ENCODE peak calls at places on chromosomes 3 and 15, in seven cellular contexts. V, J, S, G, I, K and Q are unnamed samples.
A peak's percentile ranks its signal among the peaks of the same experiment; 100 is the strongest.

GRCh38 chr15:68034071-68034470 is 20.0 kb upstream of the PIAS1 start:
- DNase-seq in S (no peak), G (no peak), J (no peak), K (no peak), I (no peak), V (no peak), Q (no peak)

GRCh38 chr3:144187531-144188230 is 216.1 kb downstream of the DIPK2A start:
- DNase-seq in I (no peak), G (no peak), J (no peak), V (no peak), S (no peak), K (no peak), Q (no peak)

GRCh38 chr15:58409861-58410260 is 21.9 kb upstream of the LIPC start:
- DNase-seq in V (no peak), S (no peak), G (no peak), K (no peak), I (no peak), J (no peak), Q (no peak)

GRCh38 chr3:144921710-144922109 is 950.1 kb downstream of the DIPK2A start:
- DNase-seq in V (no peak), J (no peak), S (no peak), I (no peak), K (no peak), G (no peak), Q (no peak)

GRCh38 chr3:109081746-109082510 is 36.0 kb downstream of the MORC1 start:
- DNase-seq in V (no peak), J (peak; percentile 14), K (peak; percentile 67), G (peak; percentile 19), S (peak; percentile 42), I (peak; percentile 20), Q (no peak)

GRCh38 chr3:22685598-22685997 is 517.5 kb upstream of the UBE2E2 start:
- DNase-seq in V (no peak), K (no peak), J (no peak), I (no peak), S (no peak), G (no peak), Q (no peak)

GRCh38 chr3:62367735-62368704 is 5.3 kb downstream of the FEZF2 start:
- DNase-seq in G (no peak), S (no peak), K (no peak), J (no peak), I (no peak), V (no peak), Q (no peak)

GRCh38 chr15:27743078-27743477 is 356.0 kb downstream of the OCA2 start:
- DNase-seq in S (no peak), G (no peak), V (no peak), J (no peak), I (no peak), K (no peak), Q (peak; percentile 26)

GRCh38 chr15:52379395-52380111 is 83.9 kb upstream of the MYO5C start:
- DNase-seq in K (no peak), J (no peak), V (no peak), S (no peak), I (no peak), G (no peak), Q (no peak)

GRCh38 chr3:121431717-121432517 is 113.9 kb downstream of the POLQ start:
- DNase-seq in K (no peak), S (no peak), G (no peak), V (no peak), I (no peak), J (peak; percentile 19), Q (no peak)

GRCh38 chr15:64070965-64071851 is 22.4 kb downstream of the CIAO2A start:
- DNase-seq in V (no peak), G (peak; percentile 60), J (peak; percentile 47), K (no peak), S (no peak), I (no peak), Q (peak; percentile 50)

GRCh38 chr15:72907733-72908132 is 124.2 kb upstream of the ADPGK start:
- DNase-seq in I (no peak), J (no peak), S (peak; percentile 58), V (no peak), G (no peak), K (peak; percentile 95), Q (no peak)

GRCh38 chr3:69781593-69781992 is 42.3 kb downstream of the MITF start:
- DNase-seq in I (no peak), J (no peak), S (no peak), G (no peak), V (no peak), K (peak; percentile 37), Q (no peak)

GRCh38 chr3:142916611-142917010 is 27.7 kb upstream of the PCOLCE2 start:
- DNase-seq in S (no peak), K (no peak), J (no peak), I (no peak), V (no peak), G (no peak), Q (no peak)

GRCh38 chr3:57555316-57555715 is 758 bp upstream of the PDE12 start:
- DNase-seq in S (no peak), I (no peak), K (no peak), G (peak; percentile 4), V (no peak), J (no peak), Q (no peak)

GRCh38 chr15:86854186-86854585 is 774.5 kb downstream of the AGBL1 start:
- DNase-seq in I (no peak), V (no peak), S (no peak), G (no peak), J (no peak), K (no peak), Q (no peak)

GRCh38 chr15:78058401-78058935 is 19.0 kb downstream of the TBC1D2B start:
- DNase-seq in J (no peak), S (no peak), V (no peak), I (no peak), G (no peak), K (no peak), Q (no peak)

GRCh38 chr15:49521802-49522201 is 98.8 kb downstream of the FGF7 start:
- DNase-seq in G (no peak), K (no peak), S (no peak), V (no peak), I (no peak), J (no peak), Q (no peak)
- TF ChIP-seq CTCF in G (no peak), K (no peak), S (peak; percentile 40), V (no peak), I (no peak), J (no peak), Q (no peak)

DNA sequence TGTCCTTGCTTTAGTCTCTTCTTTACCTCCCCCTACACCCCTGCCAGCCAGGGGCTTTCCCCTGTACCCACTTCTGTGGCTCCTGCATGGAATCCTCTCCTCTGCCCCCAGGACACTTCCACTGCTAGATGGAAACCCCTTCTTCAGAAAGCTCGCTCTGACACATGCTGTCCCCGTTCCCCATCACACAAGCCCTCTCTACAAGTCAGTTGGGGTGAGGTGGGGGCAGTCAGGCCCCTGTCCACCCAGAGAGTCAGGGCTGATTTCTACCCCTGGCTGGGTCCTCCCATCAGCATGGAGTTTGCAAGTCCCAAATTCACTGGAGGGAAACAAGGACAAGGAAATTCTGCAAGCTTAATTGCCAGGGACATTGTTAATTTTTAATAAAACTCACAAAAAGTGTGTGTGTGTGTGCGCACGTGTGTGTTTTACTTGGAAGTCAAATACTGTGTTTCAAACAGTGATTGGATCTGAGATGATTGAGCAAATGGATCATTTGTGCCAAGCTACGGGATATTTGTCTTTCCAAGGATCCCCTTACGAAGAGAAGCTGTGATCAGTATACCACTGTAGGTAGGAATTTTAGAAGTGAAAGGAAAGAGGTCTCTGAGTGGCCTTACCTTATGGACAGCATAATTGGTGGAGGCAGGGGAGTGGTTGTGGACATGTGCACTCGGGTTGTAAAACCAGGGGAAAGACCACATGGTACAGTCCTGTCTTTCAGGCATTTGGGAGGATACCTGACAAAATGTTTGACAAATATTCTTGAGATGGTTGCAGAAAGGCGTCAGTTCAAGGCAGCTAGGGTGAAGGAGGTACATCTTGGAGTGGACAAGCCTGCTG is 1.5 kb upstream of the AMOTL2 start:
- DNase-seq in S (no peak), J (no peak), K (no peak), I (no peak), G (no peak), V (no peak), Q (no peak)
- H3K4me1 ChIP-seq in S (no peaks in the 10 kb centered on the region), J (peaks cover 26% of the 10 kb centered on the region), K (peaks cover 18% of the 10 kb centered on the region), I (peaks cover 8% of the 10 kb centered on the region), G (peaks cover 51% of the 10 kb centered on the region), V (peaks cover 77% of the 10 kb centered on the region), Q (peaks cover 23% of the 10 kb centered on the region)

GRCh38 chr3:46662771-46663551 is 30.5 kb downstream of the ALS2CL start:
- DNase-seq in K (peak; percentile 23), V (no peak), S (peak; percentile 37), G (no peak), J (peak; percentile 18), I (no peak), Q (no peak)

GRCh38 chr3:46661776-46662766 is 31.4 kb downstream of the ALS2CL start:
- DNase-seq in V (no peak), I (no peak), J (peak; percentile 3), S (no peak), K (no peak), G (no peak), Q (no peak)

GRCh38 chr3:46664188-46664970 is 29.1 kb downstream of the ALS2CL start:
- DNase-seq in V (no peak), S (no peak), G (no peak), I (no peak), K (no peak), J (no peak), Q (no peak)

GRCh38 chr3:46664971-46665762 is 28.3 kb downstream of the ALS2CL start:
- DNase-seq in J (no peak), G (no peak), S (no peak), V (no peak), I (no peak), K (no peak), Q (no peak)

DNA sequence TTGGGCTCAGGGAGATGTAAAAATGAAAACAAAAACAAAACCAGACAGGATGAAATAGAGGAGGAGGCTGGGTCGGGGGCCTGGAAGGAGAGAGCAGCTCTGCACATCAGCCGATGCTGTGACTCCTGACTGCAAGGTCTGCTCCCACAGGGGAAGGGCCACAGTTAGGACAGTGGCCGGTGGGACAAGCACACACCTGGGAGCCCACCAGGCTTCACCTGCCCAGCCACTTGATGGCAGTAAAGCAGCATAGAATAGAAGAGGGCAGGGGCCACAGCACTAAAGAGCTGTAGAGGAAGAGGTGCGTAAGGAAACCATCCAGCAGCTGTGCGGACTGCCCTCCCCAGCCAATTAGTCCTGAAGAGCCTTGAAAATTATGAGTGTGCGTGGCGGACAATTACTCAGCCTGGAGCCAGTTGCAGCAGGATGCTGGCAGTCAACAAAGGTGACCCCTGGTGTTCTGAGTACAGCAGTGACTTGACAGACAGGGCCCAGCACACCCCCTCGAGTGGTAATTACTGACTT is 29.8 kb downstream of the ALS2CL start:
- DNase-seq in I (no peak), J (peak; percentile 6), V (no peak), K (peak; percentile 48), G (no peak), S (peak; percentile 19), Q (no peak)
- TF ChIP-seq CTCF in I (no peak), J (no peak), V (no peak), K (no peak), G (peak; percentile 10), S (peak; percentile 29), Q (no peak)

GRCh38 chr3:138323971-138324370 is 5.7 kb downstream of the NME9 start:
- DNase-seq in G (no peak), S (no peak), I (no peak), V (no peak), J (no peak), K (no peak), Q (no peak)
- H3K4me1 ChIP-seq in G (peaks cover 9% of the 10 kb centered on the region), S (no peaks in the 10 kb centered on the region), I (no peaks in the 10 kb centered on the region), V (peaks cover 23% of the 10 kb centered on the region), J (no peaks in the 10 kb centered on the region), K (no peaks in the 10 kb centered on the region), Q (no peaks in the 10 kb centered on the region)